ENCODE peak calls at places on chromosomes 6 and 20, in five cellular contexts. One of them, this sample, is unnamed.

GRCh38 chr6:5878792-5879191 is 127.9 kb downstream of the NRN1 start:
- DNase-seq in CD8-positive, alpha-beta memory T cell: no peak
- DNase-seq in NCI-H1105: no peak
- DNase-seq in AG08396: no peak
- DNase-seq in HFF-Myc: no peak
- DNase-seq in this sample: no peak

GRCh38 chr6:149372062-149372461 is 28.0 kb upstream of the SUMO4 start:
- DNase-seq in CD8-positive, alpha-beta memory T cell: no peak
- DNase-seq in NCI-H1105: no peak
- DNase-seq in AG08396: no peak
- DNase-seq in HFF-Myc: no peak
- DNase-seq in this sample: no peak

GRCh38 chr6:157433678-157434081 is 52.7 kb downstream of the ZDHHC14 start:
- DNase-seq in CD8-positive, alpha-beta memory T cell: no peak
- DNase-seq in NCI-H1105: no peak
- DNase-seq in AG08396: no peak
- DNase-seq in HFF-Myc: no peak
- DNase-seq in this sample: no peak

GRCh38 chr6:106159531-106159940 is 73.4 kb downstream of the PRDM1 start:
- DNase-seq in CD8-positive, alpha-beta memory T cell: no peak
- DNase-seq in NCI-H1105: no peak
- DNase-seq in AG08396: peak; percentile 89
- DNase-seq in HFF-Myc: no peak
- DNase-seq in this sample: no peak

GRCh38 chr20:19735446-19735845 is 22.6 kb upstream of the RIN2 start:
- DNase-seq in CD8-positive, alpha-beta memory T cell: no peak
- DNase-seq in NCI-H1105: no peak
- DNase-seq in AG08396: peak; percentile 69
- DNase-seq in HFF-Myc: peak; percentile 40
- DNase-seq in this sample: no peak

GRCh38 chr6:140909620-140910019 is 1223.1 kb upstream of the GJE1 start:
- DNase-seq in CD8-positive, alpha-beta memory T cell: no peak
- DNase-seq in NCI-H1105: no peak
- DNase-seq in AG08396: peak; percentile 4
- DNase-seq in HFF-Myc: no peak
- DNase-seq in this sample: no peak

GRCh38 chr20:63970714-63971431 is 1.1 kb upstream of the ZNF512B start:
- DNase-seq in CD8-positive, alpha-beta memory T cell: no peak
- DNase-seq in NCI-H1105: no peak
- DNase-seq in AG08396: no peak
- DNase-seq in HFF-Myc: no peak
- DNase-seq in this sample: no peak

GRCh38 chr6:42507901-42508300 is 55.9 kb upstream of the UBR2 start:
- DNase-seq in CD8-positive, alpha-beta memory T cell: no peak
- DNase-seq in NCI-H1105: no peak
- DNase-seq in AG08396: no peak
- DNase-seq in HFF-Myc: peak; percentile 14
- DNase-seq in this sample: no peak

GRCh38 chr20:56955673-56956072 is 310.8 kb downstream of the BMP7 start:
- DNase-seq in CD8-positive, alpha-beta memory T cell: no peak
- DNase-seq in NCI-H1105: no peak
- DNase-seq in AG08396: no peak
- DNase-seq in HFF-Myc: no peak
- DNase-seq in this sample: no peak

GRCh38 chr6:157273756-157274088 is 49.6 kb downstream of the TMEM242 start:
- DNase-seq in CD8-positive, alpha-beta memory T cell: peak; percentile 60
- DNase-seq in NCI-H1105: peak; percentile 57
- DNase-seq in AG08396: no peak
- DNase-seq in HFF-Myc: no peak
- DNase-seq in this sample: peak; percentile 66

GRCh38 chr6:127192911-127193503 is 73.7 kb upstream of the RNF146 start:
- DNase-seq in CD8-positive, alpha-beta memory T cell: no peak
- DNase-seq in NCI-H1105: no peak
- DNase-seq in AG08396: no peak
- DNase-seq in HFF-Myc: no peak
- DNase-seq in this sample: no peak

GRCh38 chr20:6663751-6664388 is 103.6 kb upstream of the BMP2 start:
- DNase-seq in CD8-positive, alpha-beta memory T cell: no peak
- DNase-seq in NCI-H1105: no peak
- DNase-seq in AG08396: no peak
- DNase-seq in HFF-Myc: no peak
- DNase-seq in this sample: no peak